ENCODE peak calls at places on chromosomes 16 and 17, in ten cellular contexts. L is activated T-helper 9 cell treated with anti-CD3 and anti-CD28 coated beads, Interleukin-2, amount 50 U/mL, for 16 hours; H is A549; B is iPS-NIHi11; M is RWPE1; X is stimulated activated CD4-positive, alpha-beta T cell treated with anti-CD3 and anti-CD28 coated beads, Interleukin-1b, Interleukin-23, amount 100 ng/mL, for 24 hours; Q is GM04504; I is hippocampal formation; G is neural progenitor cell; Y is DMS 273 treated with DMSO at 0.1 percent for 48 hours. V is an unnamed sample.

GRCh38 chr17:30344283-30345088 is 10.6 kb upstream of the TMIGD1 start:
- DNase-seq in Y (no peak), G (no peak), L (no peak), I (peak; percentile 68), M (no peak), H (peak; percentile 85), X (no peak), B (no peak), Q (no peak), V (no peak)

GRCh38 chr16:68920349-68920748 is 77.0 kb downstream of the TANGO6 start:
- DNase-seq in B (no peak), L (no peak), M (peak; percentile 16), G (no peak), X (no peak), Q (no peak), Y (no peak), H (no peak), I (no peak), V (peak; percentile 64)

GRCh38 chr17:68455756-68456528 is 1.4 kb downstream of the WIPI1 start:
- DNase-seq in H (peak; percentile 21), I (no peak), G (no peak), M (peak; percentile 59), Q (peak; percentile 71), L (no peak), Y (peak; percentile 52), B (no peak), X (no peak), V (peak; percentile 84)

GRCh38 chr16:74743668-74744299 is 30.8 kb downstream of the FA2H start:
- DNase-seq in Y (peak; percentile 56), G (no peak), X (no peak), L (no peak), H (peak; percentile 99), B (no peak), I (no peak), M (peak; percentile 84), Q (no peak), V (peak; percentile 98)

GRCh38 chr17:38444151-38444550 is 15.9 kb downstream of the ARHGAP23 start:
- DNase-seq in H (peak; percentile 71), Y (peak; percentile 23), L (peak; percentile 42), X (peak; percentile 40), I (peak; percentile 67), M (peak; percentile 68), Q (no peak), B (peak; percentile 82), G (peak; percentile 89), V (peak; percentile 34)

GRCh38 chr16:20441221-20441620 is 10.1 kb upstream of the ACSM2A start:
- DNase-seq in B (no peak), M (no peak), L (no peak), Y (no peak), I (no peak), Q (no peak), X (no peak), H (no peak), G (no peak), V (no peak)

GRCh38 chr16:28491080-28491969 is 549 bp downstream of the CLN3 start:
- DNase-seq in Q (no peak), L (no peak), Y (no peak), B (peak; percentile 67), G (peak; percentile 64), I (no peak), M (peak; percentile 48), H (no peak), X (no peak), V (no peak)

GRCh38 chr17:20981046-20981920 is 61.5 kb downstream of the USP22 start:
- DNase-seq in B (no peak), G (no peak), X (no peak), Q (no peak), H (no peak), L (no peak), M (no peak), I (no peak), Y (no peak), V (no peak)

GRCh38 chr16:68644715-68645493 is at the start of gene CDH3:
- DNase-seq in I (no peak), L (no peak), X (no peak), B (peak; percentile 93), Y (no peak), H (no peak), Q (no peak), G (peak; percentile 78), M (peak; percentile 95), V (peak; percentile 82)

GRCh38 chr17:80859004-80859941 is 132.4 kb upstream of the CHMP6 start:
- DNase-seq in B (no peak), H (peak; percentile 37), I (peak; percentile 53), G (peak; percentile 41), Q (peak; percentile 81), L (no peak), Y (no peak), M (peak; percentile 56), X (no peak), V (peak; percentile 68)

GRCh38 chr16:27824006-27824405 is 239.5 kb downstream of the GSG1L start:
- DNase-seq in G (no peak), H (no peak), Q (no peak), X (no peak), B (no peak), M (no peak), I (no peak), L (no peak), Y (no peak), V (no peak)

GRCh38 chr17:34499576-34499975 is 79.8 kb upstream of the TMEM132E start:
- DNase-seq in B (peak; percentile 81), I (no peak), Q (no peak), H (peak; percentile 29), X (no peak), Y (no peak), G (peak; percentile 86), L (no peak), M (peak; percentile 28), V (peak; percentile 11)